ENCODE peak calls at places on chromosomes 6 and 20, in seven cellular contexts. One of them, this sample, is unnamed.

GRCh38 chr6:162971346-162971745 is 243.6 kb downstream of the PACRG start:
- DNase-seq in cardiac fibroblast: no peak
- DNase-seq in AG09309: no peak
- DNase-seq in stomach: no peak
- DNase-seq in DND-41: no peak
- DNase-seq in IMR-90: no peak
- DNase-seq in fibroblast of pulmonary artery: no peak
- DNase-seq in this sample: no peak

GRCh38 chr20:16699287-16699686 is 30.5 kb upstream of the SNRPB2 start:
- DNase-seq in cardiac fibroblast: no peak
- DNase-seq in AG09309: no peak
- DNase-seq in stomach: no peak
- DNase-seq in DND-41: no peak
- DNase-seq in IMR-90: no peak
- DNase-seq in fibroblast of pulmonary artery: no peak
- DNase-seq in this sample: no peak

GRCh38 chr6:13304580-13305255 is 23.6 kb downstream of the TBC1D7 start:
- DNase-seq in cardiac fibroblast: no peak
- DNase-seq in AG09309: no peak
- DNase-seq in stomach: no peak
- DNase-seq in DND-41: no peak
- DNase-seq in IMR-90: no peak
- DNase-seq in fibroblast of pulmonary artery: peak; percentile 15
- DNase-seq in this sample: peak; percentile 10

GRCh38 chr6:161242779-161243693 is 30.8 kb downstream of the AGPAT4 start:
- DNase-seq in cardiac fibroblast: no peak
- DNase-seq in AG09309: peak; percentile 86
- DNase-seq in stomach: no peak
- DNase-seq in DND-41: peak; percentile 7
- DNase-seq in IMR-90: peak; percentile 41
- DNase-seq in fibroblast of pulmonary artery: peak; percentile 26
- DNase-seq in this sample: peak; percentile 36

GRCh38 chr6:121849477-121849876 is 414.0 kb downstream of the GJA1 start:
- DNase-seq in cardiac fibroblast: peak; percentile 88
- DNase-seq in AG09309: no peak
- DNase-seq in stomach: peak; percentile 29
- DNase-seq in DND-41: peak; percentile 60
- DNase-seq in IMR-90: peak; percentile 73
- DNase-seq in fibroblast of pulmonary artery: peak; percentile 87
- DNase-seq in this sample: peak; percentile 87

GRCh38 chr6:142242269-142242668 is 59.5 kb upstream of the ADGRG6 start:
- DNase-seq in cardiac fibroblast: no peak
- DNase-seq in AG09309: peak; percentile 2
- DNase-seq in stomach: no peak
- DNase-seq in DND-41: no peak
- DNase-seq in IMR-90: peak; percentile 64
- DNase-seq in fibroblast of pulmonary artery: peak; percentile 34
- DNase-seq in this sample: peak; percentile 72

GRCh38 chr6:87196275-87196842 is 41.0 kb downstream of the ZNF292 start:
- DNase-seq in cardiac fibroblast: peak; percentile 34
- DNase-seq in AG09309: no peak
- DNase-seq in stomach: no peak
- DNase-seq in DND-41: no peak
- DNase-seq in IMR-90: no peak
- DNase-seq in fibroblast of pulmonary artery: no peak
- DNase-seq in this sample: no peak

GRCh38 chr6:81938014-81938761 is 185.7 kb upstream of the TENT5A start:
- DNase-seq in cardiac fibroblast: peak; percentile 96
- DNase-seq in AG09309: peak; percentile 82
- DNase-seq in stomach: no peak
- DNase-seq in DND-41: no peak
- DNase-seq in IMR-90: peak; percentile 96
- DNase-seq in fibroblast of pulmonary artery: peak; percentile 90
- DNase-seq in this sample: peak; percentile 98

GRCh38 chr6:30612213-30612612 is 4.8 kb downstream of the PPP1R10 start:
- DNase-seq in cardiac fibroblast: peak; percentile 59
- DNase-seq in AG09309: no peak
- DNase-seq in stomach: no peak
- DNase-seq in DND-41: no peak
- DNase-seq in IMR-90: peak; percentile 57
- DNase-seq in fibroblast of pulmonary artery: peak; percentile 56
- DNase-seq in this sample: peak; percentile 60

GRCh38 chr6:169527306-169527705 is 174.5 kb downstream of the WDR27 start:
- DNase-seq in cardiac fibroblast: peak; percentile 62
- DNase-seq in AG09309: no peak
- DNase-seq in stomach: no peak
- DNase-seq in DND-41: no peak
- DNase-seq in IMR-90: peak; percentile 61
- DNase-seq in fibroblast of pulmonary artery: no peak
- DNase-seq in this sample: peak; percentile 21

GRCh38 chr20:5127204-5127858 is 523 bp downstream of the CDS2 start:
- DNase-seq in cardiac fibroblast: peak; percentile 54
- DNase-seq in AG09309: no peak
- DNase-seq in stomach: peak; percentile 52
- DNase-seq in DND-41: peak; percentile 86
- DNase-seq in IMR-90: peak; percentile 56
- DNase-seq in fibroblast of pulmonary artery: peak; percentile 36
- DNase-seq in this sample: peak; percentile 32

GRCh38 chr6:40409716-40410397 is 177.3 kb downstream of the LRFN2 start:
- DNase-seq in cardiac fibroblast: no peak
- DNase-seq in AG09309: no peak
- DNase-seq in stomach: no peak
- DNase-seq in DND-41: no peak
- DNase-seq in IMR-90: no peak
- DNase-seq in fibroblast of pulmonary artery: no peak
- DNase-seq in this sample: no peak

GRCh38 chr6:39688494-39688893 is 36.7 kb downstream of the KIF6 start:
- DNase-seq in cardiac fibroblast: peak; percentile 89
- DNase-seq in AG09309: peak; percentile 83
- DNase-seq in stomach: no peak
- DNase-seq in DND-41: no peak
- DNase-seq in IMR-90: peak; percentile 71
- DNase-seq in fibroblast of pulmonary artery: peak; percentile 52
- DNase-seq in this sample: peak; percentile 5

GRCh38 chr20:41509316-41509715 is 108.9 kb downstream of the CHD6 start:
- DNase-seq in cardiac fibroblast: no peak
- DNase-seq in AG09309: no peak
- DNase-seq in stomach: no peak
- DNase-seq in DND-41: no peak
- DNase-seq in IMR-90: no peak
- DNase-seq in fibroblast of pulmonary artery: no peak
- DNase-seq in this sample: no peak

GRCh38 chr6:117483004-117483644 is 650 bp downstream of the DCBLD1 start:
- DNase-seq in cardiac fibroblast: peak; percentile 55
- DNase-seq in AG09309: no peak
- DNase-seq in stomach: peak; percentile 68
- DNase-seq in DND-41: no peak
- DNase-seq in IMR-90: peak; percentile 31
- DNase-seq in fibroblast of pulmonary artery: peak; percentile 52
- DNase-seq in this sample: no peak

GRCh38 chr6:128155826-128156225 is 255.0 kb upstream of the THEMIS start:
- DNase-seq in cardiac fibroblast: no peak
- DNase-seq in AG09309: no peak
- DNase-seq in stomach: no peak
- DNase-seq in DND-41: no peak
- DNase-seq in IMR-90: no peak
- DNase-seq in fibroblast of pulmonary artery: no peak
- DNase-seq in this sample: no peak

GRCh38 chr6:30359276-30359675 is 14.3 kb downstream of the RPP21 start:
- DNase-seq in cardiac fibroblast: no peak
- DNase-seq in AG09309: no peak
- DNase-seq in stomach: no peak
- DNase-seq in DND-41: no peak
- DNase-seq in IMR-90: no peak
- DNase-seq in fibroblast of pulmonary artery: no peak
- DNase-seq in this sample: no peak

GRCh38 chr6:107728564-107728897 is 95.6 kb downstream of the SCML4 start:
- DNase-seq in cardiac fibroblast: no peak
- DNase-seq in AG09309: no peak
- DNase-seq in stomach: no peak
- DNase-seq in DND-41: no peak
- DNase-seq in IMR-90: no peak
- DNase-seq in fibroblast of pulmonary artery: no peak
- DNase-seq in this sample: no peak

GRCh38 chr6:161918154-161918553 is 644.3 kb upstream of the AGPAT4 start:
- DNase-seq in cardiac fibroblast: no peak
- DNase-seq in AG09309: no peak
- DNase-seq in stomach: no peak
- DNase-seq in DND-41: no peak
- DNase-seq in IMR-90: peak; percentile 38
- DNase-seq in fibroblast of pulmonary artery: no peak
- DNase-seq in this sample: no peak

GRCh38 chr6:141326925-141327324 is 805.8 kb upstream of the GJE1 start:
- DNase-seq in cardiac fibroblast: no peak
- DNase-seq in AG09309: no peak
- DNase-seq in stomach: no peak
- DNase-seq in DND-41: no peak
- DNase-seq in IMR-90: no peak
- DNase-seq in fibroblast of pulmonary artery: no peak
- DNase-seq in this sample: no peak

GRCh38 chr6:140744648-140745320 is 1370.3 kb upstream of the CITED2 start:
- DNase-seq in cardiac fibroblast: peak; percentile 86
- DNase-seq in AG09309: peak; percentile 17
- DNase-seq in stomach: peak; percentile 29
- DNase-seq in DND-41: no peak
- DNase-seq in IMR-90: peak; percentile 69
- DNase-seq in fibroblast of pulmonary artery: peak; percentile 79
- DNase-seq in this sample: peak; percentile 88

GRCh38 chr6:47321582-47321981 is 11.9 kb upstream of the TNFRSF21 start:
- DNase-seq in cardiac fibroblast: no peak
- DNase-seq in AG09309: no peak
- DNase-seq in stomach: no peak
- DNase-seq in DND-41: peak; percentile 10
- DNase-seq in IMR-90: no peak
- DNase-seq in fibroblast of pulmonary artery: no peak
- DNase-seq in this sample: no peak
- TF ChIP-seq CTCF in cardiac fibroblast: no peak
- TF ChIP-seq CTCF in AG09309: no peak
- TF ChIP-seq CTCF in stomach: no peak
- TF ChIP-seq CTCF in DND-41: no peak
- TF ChIP-seq CTCF in IMR-90: no peak
- TF ChIP-seq CTCF in fibroblast of pulmonary artery: no peak
- TF ChIP-seq CTCF in this sample: no peak

DNA sequence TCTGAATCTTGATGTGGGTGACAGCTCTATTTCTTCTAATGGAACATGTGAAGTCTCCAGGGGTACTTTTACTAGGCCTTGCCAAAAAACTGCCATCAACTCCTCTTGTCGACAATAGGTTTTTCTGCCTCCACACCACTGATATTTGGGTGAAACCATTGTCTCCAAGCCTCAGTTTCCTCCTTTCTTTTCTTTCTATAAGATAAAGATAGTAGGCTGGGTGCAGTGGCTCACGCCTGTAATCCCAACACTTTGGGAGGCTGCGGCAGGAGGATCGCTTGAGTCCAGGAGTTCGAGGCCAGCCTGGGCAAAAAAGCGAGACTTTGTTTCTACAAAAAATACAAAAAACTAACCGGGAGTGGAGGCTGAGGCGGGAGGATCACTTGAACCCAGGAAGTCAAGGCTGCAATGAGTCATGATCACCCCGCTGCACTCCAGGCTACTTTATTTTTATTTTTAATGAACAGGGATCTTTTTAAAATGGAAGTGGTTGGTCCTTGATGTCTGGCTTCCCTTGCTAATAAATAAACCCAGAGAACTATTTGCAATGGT is 159.9 kb upstream of the TNFAIP3 start:
- DNase-seq in cardiac fibroblast: no peak
- DNase-seq in AG09309: no peak
- DNase-seq in stomach: no peak
- DNase-seq in DND-41: no peak
- DNase-seq in IMR-90: no peak
- DNase-seq in fibroblast of pulmonary artery: no peak
- DNase-seq in this sample: no peak
- H3K4me3 ChIP-seq in cardiac fibroblast: no peak overlapping the region
- H3K4me3 ChIP-seq in AG09309: no peak overlapping the region
- H3K4me3 ChIP-seq in stomach: no peak overlapping the region
- H3K4me3 ChIP-seq in DND-41: no peak overlapping the region
- H3K4me3 ChIP-seq in IMR-90: no peak overlapping the region
- H3K4me3 ChIP-seq in fibroblast of pulmonary artery: no peak overlapping the region
- H3K4me3 ChIP-seq in this sample: no peak overlapping the region

GRCh38 chr6:8194499-8194898 is 92.2 kb upstream of the EEF1E1 start:
- DNase-seq in cardiac fibroblast: peak; percentile 29
- DNase-seq in AG09309: no peak
- DNase-seq in stomach: no peak
- DNase-seq in DND-41: no peak
- DNase-seq in IMR-90: no peak
- DNase-seq in fibroblast of pulmonary artery: peak; percentile 6
- DNase-seq in this sample: peak; percentile 70

GRCh38 chr6:8193541-8193940 is 91.2 kb upstream of the EEF1E1 start:
- DNase-seq in cardiac fibroblast: no peak
- DNase-seq in AG09309: no peak
- DNase-seq in stomach: no peak
- DNase-seq in DND-41: no peak
- DNase-seq in IMR-90: peak; percentile 39
- DNase-seq in fibroblast of pulmonary artery: no peak
- DNase-seq in this sample: peak; percentile 48

GRCh38 chr6:8195714-8196104 is 93.4 kb upstream of the EEF1E1 start:
- DNase-seq in cardiac fibroblast: no peak
- DNase-seq in AG09309: no peak
- DNase-seq in stomach: no peak
- DNase-seq in DND-41: no peak
- DNase-seq in IMR-90: no peak
- DNase-seq in fibroblast of pulmonary artery: no peak
- DNase-seq in this sample: no peak

GRCh38 chr6:8192597-8192996 is 90.2 kb upstream of the EEF1E1 start:
- DNase-seq in cardiac fibroblast: no peak
- DNase-seq in AG09309: no peak
- DNase-seq in stomach: no peak
- DNase-seq in DND-41: no peak
- DNase-seq in IMR-90: no peak
- DNase-seq in fibroblast of pulmonary artery: no peak
- DNase-seq in this sample: no peak

GRCh38 chr6:8195040-8195713 is 92.8 kb upstream of the EEF1E1 start:
- DNase-seq in cardiac fibroblast: no peak
- DNase-seq in AG09309: no peak
- DNase-seq in stomach: no peak
- DNase-seq in DND-41: peak; percentile 5
- DNase-seq in IMR-90: no peak
- DNase-seq in fibroblast of pulmonary artery: no peak
- DNase-seq in this sample: no peak
- TF ChIP-seq CTCF in cardiac fibroblast: no peak
- TF ChIP-seq CTCF in AG09309: no peak
- TF ChIP-seq CTCF in stomach: no peak
- TF ChIP-seq CTCF in DND-41: peak; percentile 42
- TF ChIP-seq CTCF in IMR-90: no peak
- TF ChIP-seq CTCF in fibroblast of pulmonary artery: no peak
- TF ChIP-seq CTCF in this sample: no peak

GRCh38 chr20:63956664-63957003 is 418 bp upstream of the UCKL1 start:
- DNase-seq in cardiac fibroblast: no peak
- DNase-seq in AG09309: no peak
- DNase-seq in stomach: no peak
- DNase-seq in DND-41: no peak
- DNase-seq in IMR-90: no peak
- DNase-seq in fibroblast of pulmonary artery: no peak
- DNase-seq in this sample: no peak
- H3K4me3 ChIP-seq in cardiac fibroblast: peak overlapping the region; percentile 47
- H3K4me3 ChIP-seq in AG09309: peak overlapping the region; percentile 55
- H3K4me3 ChIP-seq in stomach: peak overlapping the region; percentile 100
- H3K4me3 ChIP-seq in DND-41: no peak overlapping the region
- H3K4me3 ChIP-seq in IMR-90: peak overlapping the region; percentile 37
- H3K4me3 ChIP-seq in fibroblast of pulmonary artery: peak overlapping the region; percentile 55
- H3K4me3 ChIP-seq in this sample: peak overlapping the region; percentile 61

GRCh38 chr20:34676642-34677373 is at the start of gene PIGU:
- DNase-seq in cardiac fibroblast: peak; percentile 93
- DNase-seq in AG09309: peak; percentile 62
- DNase-seq in stomach: peak; percentile 97
- DNase-seq in DND-41: peak; percentile 98
- DNase-seq in IMR-90: peak; percentile 92
- DNase-seq in fibroblast of pulmonary artery: peak; percentile 95
- DNase-seq in this sample: peak; percentile 88
- TF ChIP-seq CTCF in cardiac fibroblast: no peak
- TF ChIP-seq CTCF in AG09309: no peak
- TF ChIP-seq CTCF in stomach: no peak
- TF ChIP-seq CTCF in DND-41: no peak
- TF ChIP-seq CTCF in IMR-90: no peak
- TF ChIP-seq CTCF in fibroblast of pulmonary artery: no peak
- TF ChIP-seq CTCF in this sample: peak; percentile 8

This sample was measured in fibroblast of the aortic adventitia.